ENCODE peak calls at places on chromosome 4, in four cellular contexts. One of them, this sample, is unnamed.

GRCh38 chr4:5322321-5322720 is 271.0 kb downstream of the STK32B start:
- DNase-seq in A549: no peak
- DNase-seq in SK-N-SH: no peak
- DNase-seq in GM12878: no peak
- DNase-seq in this sample: no peak

GRCh38 chr4:163991268-163991667 is 496.8 kb downstream of the TMA16 start:
- DNase-seq in GM12878: no peak
- DNase-seq in SK-N-SH: no peak
- DNase-seq in A549: no peak
- DNase-seq in this sample: no peak

GRCh38 chr4:75727073-75727472 is 2.7 kb downstream of the USO1 start:
- DNase-seq in A549: no peak
- DNase-seq in GM12878: no peak
- DNase-seq in SK-N-SH: no peak
- DNase-seq in this sample: no peak

GRCh38 chr4:96035727-96036126 is 195.8 kb downstream of the PDHA2 start:
- DNase-seq in GM12878: no peak
- DNase-seq in SK-N-SH: no peak
- DNase-seq in A549: no peak
- DNase-seq in this sample: no peak

GRCh38 chr4:168128601-168129000 is 36.3 kb downstream of the ANXA10 start:
- DNase-seq in GM12878: no peak
- DNase-seq in A549: no peak
- DNase-seq in SK-N-SH: no peak
- DNase-seq in this sample: no peak

GRCh38 chr4:122150896-122151295 is 1.2 kb upstream of the BLTP1 start:
- DNase-seq in A549: no peak
- DNase-seq in SK-N-SH: no peak
- DNase-seq in GM12878: no peak
- DNase-seq in this sample: no peak

GRCh38 chr4:88144048-88144447 is 14.4 kb downstream of the ABCG2 start:
- DNase-seq in A549: no peak
- DNase-seq in GM12878: no peak
- DNase-seq in SK-N-SH: no peak
- DNase-seq in this sample: no peak

GRCh38 chr4:167623241-167623572 is 388.9 kb upstream of the SPOCK3 start:
- DNase-seq in SK-N-SH: no peak
- DNase-seq in A549: no peak
- DNase-seq in GM12878: no peak
- DNase-seq in this sample: peak; percentile 22

GRCh38 chr4:169351860-169352259 is 81.1 kb upstream of the SH3RF1 start:
- DNase-seq in GM12878: no peak
- DNase-seq in A549: no peak
- DNase-seq in SK-N-SH: no peak
- DNase-seq in this sample: no peak

GRCh38 chr4:174120446-174121142 is 162.9 kb downstream of the FBXO8 start:
- DNase-seq in SK-N-SH: peak; percentile 69
- DNase-seq in GM12878: no peak
- DNase-seq in A549: peak; percentile 19
- DNase-seq in this sample: peak; percentile 62

GRCh38 chr4:113845138-113845537 is 83.6 kb upstream of the CAMK2D start:
- DNase-seq in SK-N-SH: no peak
- DNase-seq in GM12878: no peak
- DNase-seq in A549: no peak
- DNase-seq in this sample: no peak

GRCh38 chr4:1285790-1286553 is 3.7 kb upstream of the MAEA start:
- DNase-seq in SK-N-SH: no peak
- DNase-seq in A549: no peak
- DNase-seq in GM12878: no peak
- DNase-seq in this sample: peak; percentile 50

DNA sequence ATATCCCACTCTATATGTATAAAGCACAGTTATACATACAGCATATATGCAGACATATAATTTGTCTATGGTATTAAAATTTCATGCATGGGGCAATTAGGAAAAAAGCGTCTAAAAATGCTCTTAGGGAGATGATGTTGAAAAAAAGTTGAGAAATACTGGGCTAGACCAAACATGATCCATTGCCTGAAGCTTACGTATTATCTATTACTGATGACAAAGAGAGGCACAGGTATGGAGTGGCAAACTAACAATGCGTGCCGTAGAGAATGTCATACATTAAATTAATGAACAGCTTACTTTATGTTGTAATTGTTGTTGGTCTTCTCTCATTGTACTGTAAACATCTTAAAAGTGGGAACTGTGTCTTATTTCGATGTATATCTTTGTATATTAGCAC is 13.9 kb downstream of the RHOH start:
- DNase-seq in SK-N-SH: no peak
- DNase-seq in GM12878: no peak
- DNase-seq in A549: no peak
- DNase-seq in this sample: no peak
- H3K4me2 ChIP-seq in SK-N-SH: no peak overlapping the region
- H3K4me2 ChIP-seq in GM12878: peak overlapping the region; percentile 85
- H3K4me2 ChIP-seq in A549: no peak overlapping the region
- H3K4me2 ChIP-seq in this sample: no peak overlapping the region

GRCh38 chr4:20992002-20992401 is 291.7 kb downstream of the PACRGL start:
- DNase-seq in A549: no peak
- DNase-seq in GM12878: no peak
- DNase-seq in SK-N-SH: no peak
- DNase-seq in this sample: no peak
- TF ChIP-seq PBX3 in A549: no peak
- TF ChIP-seq PBX3 in GM12878: no peak
- TF ChIP-seq PBX3 in SK-N-SH: no peak
- TF ChIP-seq PBX3 in this sample: no peak

GRCh38 chr4:106010761-106011160 is 115.5 kb downstream of the NPNT start:
- DNase-seq in SK-N-SH: no peak
- DNase-seq in GM12878: no peak
- DNase-seq in A549: no peak
- DNase-seq in this sample: no peak
- H3K4me2 ChIP-seq in SK-N-SH: no peak overlapping the region
- H3K4me2 ChIP-seq in GM12878: no peak overlapping the region
- H3K4me2 ChIP-seq in A549: no peak overlapping the region
- H3K4me2 ChIP-seq in this sample: no peak overlapping the region

DNA sequence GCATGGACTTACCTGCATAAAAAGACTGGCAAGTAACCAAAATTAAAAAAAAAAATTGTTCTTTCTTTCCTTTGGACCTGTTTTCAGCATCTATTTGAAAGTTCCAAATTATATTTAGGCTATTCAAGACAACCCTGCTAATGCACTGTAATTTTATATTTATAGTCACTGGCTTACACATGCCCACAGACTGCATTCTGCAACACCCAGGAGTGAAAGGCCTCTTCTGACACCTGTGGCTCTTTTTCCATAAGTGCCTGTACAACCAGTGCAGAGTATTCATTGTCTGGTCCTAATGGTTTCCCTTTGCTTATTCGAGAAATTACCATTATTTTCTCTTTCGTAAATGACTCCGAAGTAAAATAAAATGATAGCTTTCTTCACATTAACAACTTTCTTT is 143.3 kb downstream of the RNF150 start:
- DNase-seq in GM12878: no peak
- DNase-seq in A549: no peak
- DNase-seq in SK-N-SH: no peak
- DNase-seq in this sample: no peak
- TF ChIP-seq PBX3 in GM12878: no peak
- TF ChIP-seq PBX3 in A549: no peak
- TF ChIP-seq PBX3 in SK-N-SH: no peak
- TF ChIP-seq PBX3 in this sample: no peak

GRCh38 chr4:140567722-140568121 is 1.0 kb downstream of the UCP1 start:
- DNase-seq in A549: no peak
- DNase-seq in GM12878: no peak
- DNase-seq in SK-N-SH: peak; percentile 32
- DNase-seq in this sample: no peak
- H3K4me2 ChIP-seq in A549: no peak overlapping the region
- H3K4me2 ChIP-seq in GM12878: peak overlapping the region; percentile 53
- H3K4me2 ChIP-seq in SK-N-SH: no peak overlapping the region
- H3K4me2 ChIP-seq in this sample: peak overlapping the region; percentile 97

DNA sequence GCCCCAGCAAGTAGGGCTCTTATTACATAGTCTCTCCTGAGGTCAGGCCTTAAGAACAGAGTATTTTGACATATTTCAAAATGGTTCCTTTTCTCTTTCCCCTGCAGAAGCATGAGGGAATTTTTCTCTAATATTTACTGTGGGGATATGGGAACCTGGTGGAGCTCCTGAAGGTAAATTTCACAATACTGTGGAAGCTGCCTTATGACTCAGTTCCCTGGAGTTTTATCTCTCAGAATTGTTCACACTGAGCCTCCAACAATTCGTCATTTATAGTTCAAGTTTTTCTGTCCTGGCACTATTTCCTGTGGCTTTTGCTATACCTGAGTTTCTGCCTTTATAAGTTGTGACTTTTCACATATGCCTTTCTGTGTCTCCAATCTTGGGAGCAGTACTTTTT is 607.2 kb upstream of the NDST4 start:
- DNase-seq in A549: no peak
- DNase-seq in GM12878: no peak
- DNase-seq in SK-N-SH: no peak
- DNase-seq in this sample: no peak
- TF ChIP-seq PBX3 in A549: no peak
- TF ChIP-seq PBX3 in GM12878: no peak
- TF ChIP-seq PBX3 in SK-N-SH: no peak
- TF ChIP-seq PBX3 in this sample: no peak

This sample was measured in HepG2.